ENCODE peak calls at places on chromosomes 5 and 9, in six cellular contexts. One of them, this sample, is unnamed.

GRCh38 chr9:22142681-22143080 is 133.6 kb upstream of the CDKN2B start:
- DNase-seq in Calu3: no peak
- DNase-seq in NCI-H1694 treated with DMSO at 0.1 percent for 48 hours: no peak
- DNase-seq in CD8-positive, alpha-beta memory T cell: no peak
- DNase-seq in NCI-H187 treated with DMSO at 0.1 percent for 48 hours: no peak
- DNase-seq in tibial nerve: no peak
- DNase-seq in this sample: no peak

GRCh38 chr9:134778156-134778555 is 102.5 kb upstream of the FCN2 start:
- DNase-seq in Calu3: no peak
- DNase-seq in NCI-H1694 treated with DMSO at 0.1 percent for 48 hours: no peak
- DNase-seq in CD8-positive, alpha-beta memory T cell: no peak
- DNase-seq in NCI-H187 treated with DMSO at 0.1 percent for 48 hours: no peak
- DNase-seq in tibial nerve: no peak
- DNase-seq in this sample: no peak

GRCh38 chr9:131318211-131318610 is 28.7 kb downstream of the PLPP7 start:
- DNase-seq in Calu3: no peak
- DNase-seq in NCI-H1694 treated with DMSO at 0.1 percent for 48 hours: peak
- DNase-seq in CD8-positive, alpha-beta memory T cell: no peak
- DNase-seq in NCI-H187 treated with DMSO at 0.1 percent for 48 hours: no peak
- DNase-seq in tibial nerve: peak
- DNase-seq in this sample: no peak

GRCh38 chr9:91302831-91303230 is 58.9 kb downstream of the AUH start:
- DNase-seq in Calu3: no peak
- DNase-seq in NCI-H1694 treated with DMSO at 0.1 percent for 48 hours: no peak
- DNase-seq in CD8-positive, alpha-beta memory T cell: no peak
- DNase-seq in NCI-H187 treated with DMSO at 0.1 percent for 48 hours: no peak
- DNase-seq in tibial nerve: no peak
- DNase-seq in this sample: peak

GRCh38 chr5:89065919-89066318 is 182.9 kb upstream of the MEF2C start:
- DNase-seq in Calu3: no peak
- DNase-seq in NCI-H1694 treated with DMSO at 0.1 percent for 48 hours: no peak
- DNase-seq in CD8-positive, alpha-beta memory T cell: no peak
- DNase-seq in NCI-H187 treated with DMSO at 0.1 percent for 48 hours: no peak
- DNase-seq in tibial nerve: no peak
- DNase-seq in this sample: no peak

GRCh38 chr5:160262665-160263064 is 33.4 kb downstream of the FABP6 start:
- DNase-seq in Calu3: no peak
- DNase-seq in NCI-H1694 treated with DMSO at 0.1 percent for 48 hours: no peak
- DNase-seq in CD8-positive, alpha-beta memory T cell: no peak
- DNase-seq in NCI-H187 treated with DMSO at 0.1 percent for 48 hours: no peak
- DNase-seq in tibial nerve: no peak
- DNase-seq in this sample: no peak

GRCh38 chr5:150053231-150053626 is 33.1 kb downstream of the CSF1R start:
- DNase-seq in Calu3: no peak
- DNase-seq in NCI-H1694 treated with DMSO at 0.1 percent for 48 hours: no peak
- DNase-seq in CD8-positive, alpha-beta memory T cell: no peak
- DNase-seq in NCI-H187 treated with DMSO at 0.1 percent for 48 hours: no peak
- DNase-seq in tibial nerve: no peak
- DNase-seq in this sample: no peak

GRCh38 chr9:22237497-22238363 is 208.9 kb upstream of the DMRTA1 start:
- DNase-seq in Calu3: peak
- DNase-seq in NCI-H1694 treated with DMSO at 0.1 percent for 48 hours: no peak
- DNase-seq in CD8-positive, alpha-beta memory T cell: no peak
- DNase-seq in NCI-H187 treated with DMSO at 0.1 percent for 48 hours: no peak
- DNase-seq in tibial nerve: no peak
- DNase-seq in this sample: peak

This sample was measured in HCT116.